ENCODE peak calls at places on chromosome 4, in five cellular contexts. U is Peyer's patch, N is transverse colon, R is stomach, Q is heart left ventricle. A is an unnamed sample.

GRCh38 chr4:91256043-91256442 is 1047.7 kb upstream of the GRID2 start:
- DNase-seq in R (no peak), N (no peak), U (no peak), Q (no peak), A (no peak)

GRCh38 chr4:109562457-109563237 is 2.6 kb downstream of the MCUB start:
- DNase-seq in Q (no peak), R (no peak), N (no peak), U (no peak), A (no peak)

GRCh38 chr4:11105715-11106114 is 323.0 kb downstream of the HS3ST1 start:
- DNase-seq in N (no peak), U (no peak), R (no peak), Q (no peak), A (no peak)

GRCh38 chr4:135724426-135724825 is 1522.8 kb upstream of the PABPC4L start:
- DNase-seq in N (no peak), U (no peak), Q (no peak), R (no peak), A (no peak)

GRCh38 chr4:172786039-172786792 is 382.4 kb upstream of the GALNT7 start:
- DNase-seq in Q (no peak), N (no peak), U (no peak), R (peak), A (no peak)

GRCh38 chr4:156329779-156330178 is 376.1 kb upstream of the CTSO start:
- DNase-seq in Q (no peak), N (no peak), R (no peak), U (no peak), A (no peak)

GRCh38 chr4:14415146-14415545 is 587.1 kb upstream of the CPEB2 start:
- DNase-seq in N (no peak), U (no peak), Q (no peak), R (no peak), A (no peak)

GRCh38 chr4:53522334-53522733 is 69.0 kb downstream of the LNX1 start:
- DNase-seq in U (no peak), N (no peak), Q (no peak), R (no peak), A (no peak)

GRCh38 chr4:8282134-8282641 is 12.6 kb downstream of the HTRA3 start:
- DNase-seq in N (no peak), Q (no peak), R (no peak), U (no peak), A (no peak)

GRCh38 chr4:140095694-140096482 is 58.1 kb downstream of the MAML3 start:
- DNase-seq in Q (peak), N (peak), R (no peak), U (peak), A (no peak)

GRCh38 chr4:181569553-181569952 is 673.6 kb upstream of the TENM3 start:
- DNase-seq in R (no peak), U (no peak), N (no peak), Q (no peak), A (no peak)

GRCh38 chr4:53886090-53886489 is 178.3 kb downstream of the CHIC2 start:
- DNase-seq in U (no peak), N (no peak), Q (no peak), R (no peak), A (no peak)

GRCh38 chr4:184653650-184654049 is 4.1 kb downstream of the PRIMPOL start:
- DNase-seq in U (no peak), N (no peak), Q (no peak), R (no peak), A (no peak)

GRCh38 chr4:36304138-36304681 is 22.8 kb downstream of the DTHD1 start:
- DNase-seq in N (no peak), U (no peak), R (no peak), Q (no peak), A (no peak)

GRCh38 chr4:67573193-67573592 is 14.7 kb downstream of the STAP1 start:
- DNase-seq in U (no peak), N (no peak), R (no peak), Q (no peak), A (no peak)

GRCh38 chr4:8101796-8102355 is 56.7 kb downstream of the ABLIM2 start:
- DNase-seq in N (no peak), Q (no peak), R (no peak), U (no peak), A (no peak)

GRCh38 chr4:55012363-55013255 is 112.8 kb downstream of the KDR start:
- DNase-seq in R (no peak), Q (no peak), N (no peak), U (no peak), A (no peak)

GRCh38 chr4:25351777-25352421 is 25.2 kb upstream of the ANAPC4 start:
- DNase-seq in R (no peak), U (no peak), N (no peak), Q (no peak), A (no peak)

GRCh38 chr4:137425281-137425680 is 107.0 kb downstream of the PCDH18 start:
- DNase-seq in U (no peak), Q (no peak), R (no peak), N (no peak), A (no peak)

GRCh38 chr4:71472946-71473345 is 134.1 kb downstream of the SLC4A4 start:
- DNase-seq in R (no peak), U (no peak), Q (no peak), N (no peak), A (no peak)

GRCh38 chr4:173752610-173753009 is 222.6 kb upstream of the HAND2 start:
- DNase-seq in N (peak), Q (no peak), R (no peak), U (no peak), A (no peak)

GRCh38 chr4:8664976-8665375 is 72.4 kb downstream of the CPZ start:
- DNase-seq in U (no peak), Q (no peak), R (no peak), N (no peak), A (no peak)

GRCh38 chr4:40825014-40825838 is 75.5 kb downstream of the NSUN7 start:
- DNase-seq in R (no peak), U (no peak), Q (no peak), N (no peak), A (no peak)

GRCh38 chr4:2862528-2862927 is 18.9 kb downstream of the ADD1 start:
- DNase-seq in U (no peak), R (no peak), Q (no peak), N (no peak), A (no peak)

GRCh38 chr4:129037093-129037492 is 56.2 kb downstream of the SCLT1 start:
- DNase-seq in N (no peak), R (no peak), Q (no peak), U (no peak), A (peak)

GRCh38 chr4:30882995-30883675 is 163.0 kb downstream of the PCDH7 start:
- DNase-seq in N (no peak), R (no peak), Q (no peak), U (no peak), A (no peak)

GRCh38 chr4:145513020-145513621 is 31.5 kb downstream of the SMAD1 start:
- DNase-seq in U (no peak), R (no peak), Q (no peak), N (no peak), A (no peak)

GRCh38 chr4:126697748-126698147 is 935.0 kb upstream of the INTU start:
- DNase-seq in R (no peak), U (no peak), Q (no peak), N (no peak), A (no peak)

GRCh38 chr4:111362891-111363290 is 740.0 kb upstream of the PITX2 start:
- DNase-seq in U (no peak), N (no peak), Q (peak), R (no peak), A (no peak)

GRCh38 chr4:8044699-8045098 is 105.0 kb upstream of the AFAP1 start:
- DNase-seq in U (no peak), Q (no peak), N (peak), R (no peak), A (no peak)

GRCh38 chr4:2786794-2787229 is 6.1 kb upstream of the SH3BP2 start:
- DNase-seq in U (no peak), Q (no peak), R (no peak), N (no peak), A (no peak)

GRCh38 chr4:100462206-100462605 is 55.6 kb downstream of the EMCN start:
- DNase-seq in U (no peak), R (no peak), N (no peak), Q (no peak), A (no peak)

GRCh38 chr4:176340871-176341685 is 21.3 kb downstream of the SPCS3 start:
- DNase-seq in U (no peak), N (no peak), Q (no peak), R (no peak), A (no peak)

GRCh38 chr4:127179451-127180087 is 453.2 kb upstream of the INTU start:
- DNase-seq in Q (no peak), U (no peak), R (no peak), N (no peak), A (no peak)

GRCh38 chr4:110970642-110971041 is 347.8 kb upstream of the PITX2 start:
- DNase-seq in N (peak), Q (no peak), U (no peak), R (peak), A (peak)

GRCh38 chr4:38360201-38360600 is 303.8 kb upstream of the KLF3 start:
- DNase-seq in R (no peak), U (no peak), Q (no peak), N (no peak), A (no peak)

GRCh38 chr4:169774466-169775445 is 17.0 kb upstream of the HPF1 start:
- DNase-seq in Q (no peak), U (no peak), R (no peak), N (no peak), A (no peak)

GRCh38 chr4:172725581-172725980 is 443.0 kb upstream of the GALNT7 start:
- DNase-seq in Q (no peak), R (no peak), N (no peak), U (no peak), A (no peak)

GRCh38 chr4:171024720-171025303 is 788.4 kb upstream of the GALNTL6 start:
- DNase-seq in N (no peak), R (no peak), Q (no peak), U (no peak), A (no peak)

GRCh38 chr4:3790006-3790561 is 23.9 kb downstream of the ADRA2C start:
- DNase-seq in R (no peak), Q (no peak), U (no peak), N (no peak), A (no peak)

DNA sequence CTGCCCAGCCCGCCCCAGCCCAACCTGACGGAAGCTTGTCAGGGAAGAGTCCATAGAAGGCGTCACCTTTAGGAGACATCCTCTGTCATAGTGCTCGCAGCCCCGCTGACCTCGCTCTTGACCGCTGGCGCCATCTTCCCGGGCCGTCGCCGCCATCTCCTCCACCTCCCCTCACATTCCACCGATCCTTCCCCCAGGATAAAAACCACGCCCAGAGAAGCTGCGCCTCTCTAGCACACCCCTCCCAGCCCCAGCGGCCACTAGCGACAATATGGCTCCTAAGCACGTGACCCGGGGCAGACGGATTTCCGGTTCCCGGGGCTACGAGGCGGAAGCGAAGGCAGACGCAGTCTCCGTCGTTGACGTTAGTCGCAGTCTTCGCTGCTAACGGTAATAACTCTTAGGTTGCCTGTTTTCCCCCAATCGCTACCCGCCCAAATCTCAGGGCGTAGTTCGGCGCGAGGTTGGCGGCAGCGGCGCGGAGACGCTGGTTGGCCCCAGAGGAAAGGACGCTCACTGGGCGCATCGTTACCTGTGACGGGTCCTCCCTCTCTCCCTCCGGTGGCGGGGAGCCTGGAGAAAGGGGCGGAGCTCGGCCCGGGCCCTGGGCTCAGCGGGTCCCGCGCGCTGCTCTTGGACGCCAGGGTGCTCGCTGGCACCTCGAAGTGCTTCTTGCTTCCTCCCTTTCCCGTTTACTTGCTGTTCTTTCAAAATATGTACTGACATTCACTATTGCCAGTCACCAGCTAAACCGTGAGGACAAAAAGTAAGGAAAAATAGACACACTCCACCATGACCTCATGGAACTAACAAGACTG is at the start of the genes RCHY1 and THAP6:
- DNase-seq in U (peak), N (peak), Q (peak), R (peak), A (peak)
- TF ChIP-seq POLR2A in U (peak), N (peak), Q (peak), R (no peak), A (peak)

DNA sequence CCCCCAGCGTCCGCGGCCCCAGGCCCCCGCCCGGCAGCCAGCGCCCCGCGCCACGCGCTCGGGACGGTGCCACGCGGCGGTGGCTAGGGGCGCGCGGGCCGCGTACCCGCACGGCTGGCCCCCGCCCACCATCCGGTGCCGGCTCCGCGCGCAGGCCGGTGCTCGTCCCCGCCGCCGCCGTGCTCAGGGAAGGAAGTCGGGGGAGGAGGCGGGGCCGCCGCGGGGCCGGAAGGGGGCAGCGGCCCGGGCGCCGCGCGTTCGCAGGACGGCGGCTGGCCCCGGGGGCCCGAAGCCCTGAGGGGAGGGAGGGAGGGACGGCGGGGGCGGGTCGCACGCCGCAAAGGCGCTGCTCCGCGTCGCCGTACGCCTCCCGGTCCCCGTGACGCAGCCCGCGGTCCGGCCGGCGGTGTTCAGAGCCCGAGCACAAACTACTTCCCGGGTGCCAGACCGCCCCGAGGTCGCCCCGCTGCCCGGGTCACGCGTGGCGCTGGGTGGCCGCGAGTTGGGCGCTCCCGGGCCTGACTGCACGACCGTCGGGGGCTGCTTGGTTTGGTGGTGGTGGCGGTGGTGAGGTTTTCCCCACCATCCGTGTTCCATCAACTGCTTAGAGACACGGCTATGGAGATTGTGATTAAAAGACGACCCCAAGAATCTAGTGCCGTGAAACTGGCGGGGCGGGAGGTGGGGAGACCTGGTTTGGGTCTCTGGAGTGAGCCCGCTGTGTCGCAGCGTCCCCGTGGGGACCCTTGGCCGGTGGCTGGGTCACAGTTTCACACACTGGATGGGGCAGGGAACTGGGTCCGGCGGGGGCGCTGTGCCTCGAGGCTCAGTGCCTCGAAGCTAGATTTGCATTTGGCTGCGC is at the start of gene DCTD:
- DNase-seq in N (peak), Q (peak), U (peak), R (peak), A (peak)
- TF ChIP-seq POLR2A in N (peak), Q (peak), U (peak), R (no peak), A (peak)

GRCh38 chr4:165112258-165113156 is at the start of gene TMEM192:
- DNase-seq in N (peak), U (peak), Q (peak), R (peak), A (peak)
- TF ChIP-seq POLR2A in N (peak), U (peak), Q (peak), R (no peak), A (peak)

GRCh38 chr4:47913858-47914218 is 545 bp downstream of the NFXL1 start:
- DNase-seq in U (peak), R (peak), Q (peak), N (peak), A (peak)
- TF ChIP-seq POLR2A in U (no peak), R (no peak), Q (no peak), N (no peak), A (no peak)

GRCh38 chr4:704971-705277 is 708 bp upstream of the PCGF3 start:
- DNase-seq in N (no peak), R (no peak), Q (no peak), U (no peak), A (no peak)

GRCh38 chr4:703336-704197 is 2.1 kb upstream of the PCGF3 start:
- DNase-seq in N (no peak), Q (no peak), U (no peak), R (no peak), A (peak)

GRCh38 chr4:704198-704891 is 1.3 kb upstream of the PCGF3 start:
- DNase-seq in Q (no peak), N (no peak), R (no peak), U (no peak), A (peak)

GRCh38 chr4:706834-707598 is 1.4 kb downstream of the PCGF3 start:
- DNase-seq in Q (no peak), N (no peak), U (no peak), R (no peak), A (no peak)

GRCh38 chr4:705278-706082 is at the start of gene PCGF3:
- DNase-seq in N (peak), R (peak), Q (peak), U (peak), A (peak)
- TF ChIP-seq POLR2A in N (peak), R (no peak), Q (peak), U (peak), A (peak)

GRCh38 chr4:147617173-147617840 is at the start of gene TMEM184C:
- DNase-seq in R (peak), U (peak), Q (peak), N (peak), A (peak)
- TF ChIP-seq POLR2A in R (no peak), U (peak), Q (peak), N (peak), A (peak)

DNA sequence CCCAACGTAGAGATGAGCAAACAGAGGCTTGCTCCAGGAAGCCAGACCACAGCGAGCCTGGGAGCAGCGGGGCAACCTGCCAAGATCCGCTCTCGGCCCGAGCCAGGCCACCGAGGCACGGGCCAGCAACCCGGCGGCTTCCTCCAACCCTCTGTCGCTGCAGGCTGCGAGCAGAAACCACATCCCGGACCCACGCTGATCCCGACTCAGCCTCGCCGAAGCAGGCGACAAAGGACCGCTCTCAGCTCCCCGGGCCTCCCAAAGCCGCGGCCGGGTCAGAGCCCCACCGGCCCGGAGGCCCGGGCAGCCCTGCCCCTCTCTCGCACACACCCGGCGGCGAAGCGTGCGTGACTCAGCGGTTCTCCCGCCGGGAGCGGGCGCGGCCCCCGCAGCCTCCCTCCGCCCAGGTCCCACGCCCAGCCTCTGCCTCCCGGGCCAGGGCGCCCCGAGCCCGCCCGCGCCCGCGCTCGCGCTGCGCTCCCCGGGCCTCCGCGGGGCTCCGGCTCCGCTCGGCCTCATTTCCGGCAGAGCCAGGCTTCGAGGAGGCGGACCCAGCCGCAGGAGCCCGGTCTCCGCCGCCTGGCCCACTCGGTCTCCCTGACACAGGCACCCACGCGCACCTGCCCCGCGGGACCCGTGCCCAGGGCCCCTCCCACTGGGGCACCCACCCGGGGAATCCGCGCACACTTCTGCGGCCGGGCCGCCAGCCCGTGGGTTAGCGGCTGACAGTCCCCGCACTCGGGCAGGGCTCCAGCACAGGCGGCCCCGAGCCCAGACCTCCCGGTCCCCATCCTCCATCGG is 1.7 kb downstream of the PPP2R2C start:
- DNase-seq in N (no peak), R (peak), Q (peak), U (no peak), A (no peak)
- TF ChIP-seq POLR2A in N (no peak), R (no peak), Q (no peak), U (no peak), A (no peak)